ENCODE peak calls at places on chromosomes 4 and X, in nine cellular contexts. T is ascending aorta; V is left lobe of liver; G is brain microvascular endothelial cell; U is renal cortical epithelial cell; R is stimulated activated CD8-positive, alpha-beta memory T cell treated with anti-CD3 and anti-CD28 coated beads, Interleukin-4, amount 100 ng/mL, for 1 hour; Q is stimulated activated CD4-positive, alpha-beta T cell treated with anti-CD3 and anti-CD28 coated beads, Interleukin-4, amount 100 ng/mL, for 1 hour; M is A549; S is fibroblast of mammary gland. N is an unnamed sample.

GRCh38 chr4:1002131-1002630 is 9.0 kb upstream of the SLC26A1 start:
- DNase-seq in T (no peak), V (peak; percentile 73), G (no peak), U (no peak), R (no peak), Q (no peak), M (no peak), S (peak; percentile 39), N (no peak)

GRCh38 chr4:129926936-129927335 is 831.0 kb downstream of the C4orf33 start:
- DNase-seq in T (no peak), V (no peak), G (no peak), U (peak; percentile 22), R (no peak), Q (no peak), M (no peak), S (peak; percentile 1), N (peak; percentile 19)

GRCh38 chr4:114364857-114365256 is 233.8 kb upstream of the UGT8 start:
- DNase-seq in T (no peak), V (no peak), G (peak; percentile 90), U (peak; percentile 64), R (no peak), Q (no peak), M (peak; percentile 7), S (peak; percentile 38), N (no peak)

GRCh38 chr4:72375050-72375736 is 193.8 kb downstream of the ADAMTS3 start:
- DNase-seq in T (no peak), V (no peak), G (peak; percentile 43), U (peak; percentile 48), R (no peak), Q (no peak), M (peak; percentile 5), S (peak; percentile 70), N (no peak)

GRCh38 chr4:186885289-186885688 is 161.6 kb upstream of the FAT1 start:
- DNase-seq in T (no peak), V (no peak), G (no peak), U (peak; percentile 47), R (no peak), Q (no peak), M (no peak), S (no peak), N (no peak)

GRCh38 chrX:97006167-97006566 is 122.5 kb downstream of the RPA4 start:
- DNase-seq in T (no peak), V (no peak), G (no peak), U (no peak), R (no peak), Q (no peak), M (no peak), S (no peak), N (no peak)

GRCh38 chr4:185396724-185397402 is at the start of gene ANKRD37:
- DNase-seq in T (peak; percentile 21), V (peak; percentile 78), G (peak; percentile 38), U (peak; percentile 86), R (no peak), Q (no peak), M (peak; percentile 8), S (peak; percentile 19), N (no peak)

GRCh38 chrX:118554511-118554910 is 58.9 kb downstream of the DOCK11 start:
- DNase-seq in T (no peak), V (no peak), G (no peak), U (no peak), R (no peak), Q (no peak), M (no peak), S (peak; percentile 30), N (no peak)

GRCh38 chrX:13051529-13052172 is 7.2 kb upstream of the FAM9C start:
- DNase-seq in T (no peak), V (no peak), G (no peak), U (no peak), R (no peak), Q (no peak), M (no peak), S (no peak), N (no peak)

GRCh38 chrX:18674788-18675735 is 3.2 kb upstream of the RS1 start:
- DNase-seq in T (no peak), V (peak; percentile 78), G (peak; percentile 46), U (peak; percentile 42), R (peak; percentile 56), Q (peak; percentile 74), M (peak; percentile 77), S (peak; percentile 63), N (no peak)

GRCh38 chr4:152609460-152609859 is 70.3 kb downstream of the TMEM154 start:
- DNase-seq in T (no peak), V (no peak), G (no peak), U (no peak), R (no peak), Q (no peak), M (no peak), S (no peak), N (no peak)

GRCh38 chr4:105765690-105766407 is 57.3 kb downstream of the GSTCD start:
- DNase-seq in T (no peak), V (no peak), G (peak; percentile 95), U (peak; percentile 81), R (no peak), Q (no peak), M (peak; percentile 29), S (peak; percentile 89), N (no peak)

N was measured in NCI-H1436 treated with DMSO at 0.1 percent for 48 hours.